ENCODE peak calls at places on chromosomes 16 and 17, in eight cellular contexts. J is NCI-H1694; U is stimulated activated CD4-positive, alpha-beta T cell treated with anti-CD3 and anti-CD28 coated beads, Interleukin-1b, Interleukin-23, amount 100 ng/mL, for 1 hour; L is germinal center; F is NAMALWA; G is mammary epithelial cell; D is globus pallidus; H is HFFc6. V is an unnamed sample.

GRCh38 chr16:85321856-85322271 is 209.6 kb upstream of the CIBAR2 start:
- DNase-seq in U (no peak), D (peak), H (peak), L (no peak), J (no peak), G (no peak), F (no peak), V (no peak)

GRCh38 chr16:81677375-81677737 is 101.7 kb upstream of the PLCG2 start:
- DNase-seq in J (no peak), L (no peak), D (no peak), U (no peak), F (no peak), G (no peak), H (no peak), V (no peak)

GRCh38 chr16:83717308-83717707 is 90.5 kb upstream of the HSBP1 start:
- DNase-seq in F (peak), U (no peak), L (no peak), D (no peak), G (no peak), J (no peak), H (no peak), V (no peak)

GRCh38 chr17:29434550-29434949 is 44.4 kb downstream of the TAOK1 start:
- DNase-seq in L (no peak), F (no peak), D (no peak), U (no peak), J (no peak), G (no peak), H (no peak), V (no peak)

GRCh38 chr16:75341934-75342811 is 90.7 kb upstream of the BCAR1 start:
- DNase-seq in L (no peak), F (no peak), J (no peak), H (peak), G (peak), D (no peak), U (no peak), V (peak)

GRCh38 chr17:379531-380200 is 27.1 kb upstream of the RPH3AL start:
- DNase-seq in J (peak), L (no peak), H (no peak), F (no peak), D (no peak), U (no peak), G (peak), V (no peak)

GRCh38 chr16:23296994-23297393 is 5.1 kb upstream of the SCNN1B start:
- DNase-seq in F (peak), G (no peak), H (no peak), D (no peak), U (no peak), L (peak), J (no peak), V (peak)

GRCh38 chr17:80737106-80738019 is 192.7 kb downstream of the RPTOR start:
- DNase-seq in U (no peak), J (no peak), F (peak), L (peak), H (no peak), D (no peak), G (no peak), V (peak)

GRCh38 chr17:4548721-4549531 is 6.3 kb downstream of the MYBBP1A start:
- DNase-seq in J (no peak), G (peak), U (no peak), H (no peak), D (no peak), F (no peak), L (no peak), V (no peak)

GRCh38 chr17:7042507-7043194 is 1.2 kb downstream of the SLC16A11 start:
- DNase-seq in H (no peak), D (no peak), J (no peak), U (no peak), L (peak), F (no peak), G (no peak), V (no peak)

GRCh38 chr17:77877019-77877418 is 81.5 kb upstream of the TNRC6C start:
- DNase-seq in L (no peak), G (no peak), D (no peak), U (no peak), F (no peak), H (no peak), J (no peak), V (no peak)

GRCh38 chr17:13405080-13405479 is 196.6 kb downstream of the HS3ST3A1 start:
- DNase-seq in L (no peak), U (no peak), D (no peak), F (no peak), G (no peak), H (no peak), J (no peak), V (no peak)

GRCh38 chr16:50868577-50868976 is 126.7 kb downstream of the CYLD start:
- DNase-seq in U (no peak), H (no peak), F (no peak), L (no peak), G (no peak), J (no peak), D (no peak), V (no peak)

GRCh38 chr16:50497592-50497991 is 50.6 kb upstream of the NKD1 start:
- DNase-seq in G (peak), U (no peak), H (peak), L (no peak), F (no peak), D (no peak), J (no peak), V (no peak)

GRCh38 chr17:82300707-82301270 is 16.6 kb downstream of the CD7 start:
- DNase-seq in U (peak), D (no peak), H (peak), L (peak), J (peak), F (peak), G (peak), V (peak)

GRCh38 chr17:35797370-35797769 is 1.9 kb upstream of the MMP28 start:
- DNase-seq in G (no peak), L (no peak), F (no peak), D (no peak), H (no peak), U (no peak), J (no peak), V (no peak)

GRCh38 chr16:66370786-66371684 is 4.5 kb downstream of the CDH5 start:
- DNase-seq in F (no peak), L (no peak), H (no peak), D (no peak), J (no peak), G (no peak), U (no peak), V (no peak)

GRCh38 chr17:3852561-3852960 is 6.5 kb upstream of the NCBP3 start:
- DNase-seq in D (no peak), F (no peak), G (no peak), L (no peak), J (no peak), U (no peak), H (no peak), V (no peak)

GRCh38 chr17:73767696-73768095 is 123.5 kb upstream of the SDK2 start:
- DNase-seq in U (no peak), J (no peak), D (no peak), H (no peak), L (no peak), G (no peak), F (no peak), V (no peak)

GRCh38 chr17:72407336-72408121 is 286.7 kb downstream of the SOX9 start:
- DNase-seq in D (peak), H (peak), G (peak), J (peak), U (no peak), L (peak), F (peak), V (peak)

GRCh38 chr17:38798614-38799500 is 499 bp downstream of the PIP4K2B start:
- DNase-seq in H (peak), G (peak), L (peak), J (no peak), U (peak), D (peak), F (peak), V (peak)

GRCh38 chr16:14131774-14132695 is 60.9 kb downstream of the MRTFB start:
- DNase-seq in L (no peak), G (no peak), F (no peak), H (no peak), U (no peak), J (no peak), D (no peak), V (no peak)

GRCh38 chr17:18031955-18032354 is 7.0 kb downstream of the ATPAF2 start:
- DNase-seq in L (no peak), F (no peak), D (no peak), H (no peak), G (no peak), U (no peak), J (no peak), V (no peak)

GRCh38 chr16:54931041-54931756 is 534 bp downstream of the IRX5 start:
- DNase-seq in F (peak), J (no peak), G (peak), U (no peak), D (no peak), H (peak), L (no peak), V (no peak)

GRCh38 chr17:50344712-50345380 is 1.1 kb upstream of the XYLT2 start:
- DNase-seq in L (no peak), H (no peak), U (no peak), J (no peak), F (no peak), D (no peak), G (no peak), V (no peak)

GRCh38 chr16:88700636-88701482 is 5.3 kb downstream of the RNF166 start:
- DNase-seq in D (peak), G (no peak), F (peak), H (peak), J (no peak), U (peak), L (peak), V (peak)

GRCh38 chr17:27315322-27315721 is 21.4 kb downstream of the WSB1 start:
- DNase-seq in D (no peak), J (peak), L (no peak), H (peak), U (no peak), F (no peak), G (peak), V (no peak)

GRCh38 chr17:63035271-63035670 is 69.2 kb downstream of the TANC2 start:
- DNase-seq in F (no peak), L (no peak), U (no peak), H (peak), D (no peak), J (no peak), G (peak), V (peak)

GRCh38 chr16:70688266-70688742 is 2.5 kb upstream of the MTSS2 start:
- DNase-seq in D (peak), L (no peak), J (no peak), G (no peak), F (no peak), U (no peak), H (peak), V (no peak)

GRCh38 chr17:40121191-40121885 is 433 bp upstream of the MSL1 start:
- DNase-seq in L (peak), J (peak), U (no peak), D (peak), G (peak), H (no peak), F (peak), V (peak)

GRCh38 chr17:14417336-14417735 is 116.5 kb downstream of the HS3ST3B1 start:
- DNase-seq in G (no peak), H (no peak), F (peak), U (no peak), D (no peak), L (no peak), J (no peak), V (no peak)

GRCh38 chr17:29588561-29589411 is 662 bp downstream of the GIT1 start:
- DNase-seq in F (peak), G (no peak), J (no peak), H (peak), L (peak), U (no peak), D (no peak), V (peak)

GRCh38 chr17:28133562-28133970 is 91.1 kb downstream of the NLK start:
- DNase-seq in F (no peak), G (peak), H (peak), J (no peak), U (no peak), D (no peak), L (no peak), V (no peak)

GRCh38 chr16:495127-495748 is 32.3 kb upstream of the CAPN15 start:
- DNase-seq in J (peak), U (no peak), H (peak), F (peak), G (peak), L (peak), D (no peak), V (peak)

GRCh38 chr16:79599256-79599836 is 1.2 kb downstream of the MAF start:
- DNase-seq in F (no peak), J (no peak), U (no peak), G (peak), L (peak), D (no peak), H (no peak), V (no peak)

V was measured in RPMI8226.